ENCODE peak calls at places on chromosome 3, in four cellular contexts. C is GM12878, A is K562, L is HepG2. G is an unnamed sample.
A peak's percentile ranks its signal among the peaks of the same experiment; 100 is the strongest.

GRCh38 chr3:170614214-170614966 is 28.5 kb upstream of the SLC7A14 start:
- DNase-seq in C (no peak), A (no peak), L (no peak), G (no peak)

GRCh38 chr3:98445949-98446406 is 17.0 kb upstream of the OR5K1 start:
- DNase-seq in C (peak; percentile 48), A (no peak), L (no peak), G (no peak)

GRCh38 chr3:120682095-120682681 is at the start of gene HGD:
- DNase-seq in C (no peak), A (no peak), L (peak; percentile 97), G (no peak)

GRCh38 chr3:13349823-13350222 is 70.3 kb downstream of the NUP210 start:
- DNase-seq in C (no peak), A (no peak), L (no peak), G (no peak)

GRCh38 chr3:109899930-109900329 is 562.6 kb upstream of the DPPA4 start:
- DNase-seq in C (no peak), A (no peak), L (no peak), G (no peak)

GRCh38 chr3:119316313-119316670 is 22.1 kb downstream of the ARHGAP31 start:
- DNase-seq in C (no peak), A (no peak), L (no peak), G (no peak)

GRCh38 chr3:5022187-5022965 is 43.1 kb downstream of the BHLHE40 start:
- DNase-seq in C (no peak), A (no peak), L (peak; percentile 56), G (no peak)

GRCh38 chr3:87088984-87089841 is 98.3 kb upstream of the VGLL3 start:
- DNase-seq in C (no peak), A (no peak), L (no peak), G (no peak)

GRCh38 chr3:79018671-79019136 is 749.1 kb downstream of the ROBO1 start:
- DNase-seq in C (no peak), A (no peak), L (peak; percentile 16), G (no peak)

GRCh38 chr3:115903843-115904242 is 280.5 kb downstream of the GAP43 start:
- DNase-seq in C (no peak), A (no peak), L (no peak), G (no peak)

GRCh38 chr3:123287051-123287961 is 85.6 kb downstream of the SEC22A start:
- DNase-seq in C (no peak), A (no peak), L (no peak), G (no peak)

GRCh38 chr3:53921296-53921695 is 29.6 kb upstream of the SELENOK start:
- DNase-seq in C (no peak), A (no peak), L (peak; percentile 21), G (no peak)

GRCh38 chr3:30140356-30140755 is 466.0 kb upstream of the TGFBR2 start:
- DNase-seq in C (no peak), A (no peak), L (no peak), G (no peak)

GRCh38 chr3:30141178-30141581 is 465.2 kb upstream of the TGFBR2 start:
- DNase-seq in C (no peak), A (no peak), L (no peak), G (no peak)

GRCh38 chr3:30139283-30139682 is 467.1 kb upstream of the TGFBR2 start:
- DNase-seq in C (no peak), A (no peak), L (no peak), G (no peak)

GRCh38 chr3:30142946-30143345 is 463.5 kb upstream of the TGFBR2 start:
- DNase-seq in C (no peak), A (no peak), L (peak; percentile 19), G (no peak)

DNA sequence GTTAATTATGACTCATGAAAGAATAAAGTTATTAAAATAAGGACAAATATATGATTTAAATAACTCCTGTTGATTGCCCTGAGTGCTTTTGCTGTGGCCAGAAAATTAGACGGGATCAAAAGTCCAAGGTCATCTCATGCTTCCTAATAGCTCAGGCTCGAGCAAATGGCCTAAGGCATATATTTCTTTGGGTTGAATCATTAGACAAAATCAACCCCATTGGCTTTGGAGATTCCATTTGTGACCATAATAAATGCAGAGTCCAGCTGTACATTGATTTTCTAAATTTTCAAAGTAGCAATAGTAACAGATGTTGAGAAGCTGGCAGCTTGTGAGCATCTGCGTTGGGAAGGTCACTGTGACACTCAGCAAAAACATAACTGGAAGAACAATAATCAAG is 464.5 kb upstream of the TGFBR2 start:
- DNase-seq in C (no peak), A (no peak), L (peak; percentile 45), G (no peak)
- TF ChIP-seq FOXK2 in C (no peak), A (no peak), L (no peak), G (no peak)

GRCh38 chr3:141129049-141130038 is 78.2 kb downstream of the SPSB4 start:
- DNase-seq in C (no peak), A (no peak), L (no peak), G (no peak)
- TF ChIP-seq FOXK2 in C (no peak), A (no peak), L (no peak), G (no peak)

GRCh38 chr3:113717308-113717707 is 20.9 kb upstream of the USF3 start:
- DNase-seq in C (no peak), A (no peak), L (no peak), G (no peak)

GRCh38 chr3:113719294-113719693 is 22.9 kb upstream of the USF3 start:
- DNase-seq in C (no peak), A (no peak), L (no peak), G (no peak)

GRCh38 chr3:113717818-113718217 is 21.4 kb upstream of the USF3 start:
- DNase-seq in C (no peak), A (no peak), L (no peak), G (no peak)

GRCh38 chr3:113712129-113712528 is 15.7 kb upstream of the USF3 start:
- DNase-seq in C (no peak), A (no peak), L (no peak), G (no peak)

GRCh38 chr3:113714702-113715101 is 18.3 kb upstream of the USF3 start:
- DNase-seq in C (no peak), A (no peak), L (no peak), G (no peak)
- TF ChIP-seq FOXK2 in C (no peak), A (no peak), L (no peak), G (no peak)

DNA sequence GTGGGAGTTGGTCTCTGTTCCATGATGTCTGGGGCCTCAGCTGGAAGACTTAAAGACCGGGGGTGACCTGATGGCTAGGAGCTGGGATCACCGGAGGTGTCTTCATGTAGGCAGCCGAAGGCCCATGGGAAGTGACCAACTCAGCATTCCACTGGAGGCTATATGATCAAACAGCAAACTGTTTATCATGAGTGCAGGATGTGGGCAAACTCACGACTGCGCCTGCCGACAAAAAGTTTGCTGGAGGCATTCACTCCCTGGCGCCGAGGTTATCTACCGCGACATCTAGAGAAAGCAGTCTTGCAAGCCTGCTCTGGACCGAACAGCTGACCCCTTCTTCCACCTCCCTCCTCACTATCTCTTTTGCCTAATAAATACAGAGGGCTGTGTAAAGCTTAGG is 62.7 kb upstream of the NR2C2 start:
- DNase-seq in C (no peak), A (no peak), L (no peak), G (no peak)
- TF ChIP-seq FOXK2 in C (no peak), A (no peak), L (no peak), G (no peak)

DNA sequence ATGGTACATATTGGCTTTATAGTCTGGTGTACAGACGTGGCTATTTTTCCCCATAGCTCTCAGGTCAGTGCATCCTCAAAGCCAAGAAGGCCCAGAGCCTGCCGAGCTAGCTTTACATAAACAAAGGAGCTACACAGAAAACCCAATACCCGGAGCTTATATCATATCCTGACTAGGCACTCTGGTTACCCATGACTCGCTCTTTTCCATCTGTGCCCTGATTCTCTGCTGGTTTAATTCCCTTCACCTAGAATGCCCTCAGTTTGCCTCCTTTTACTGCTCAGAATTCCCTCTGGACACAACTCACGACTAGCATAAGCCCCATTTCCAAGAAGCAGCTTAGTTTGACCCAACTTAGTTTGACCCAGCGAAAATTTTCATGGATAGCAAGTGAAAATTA is 110.8 kb downstream of the TIGIT start:
- DNase-seq in C (no peak), A (no peak), L (no peak), G (no peak)
- TF ChIP-seq FOXK2 in C (no peak), A (no peak), L (no peak), G (no peak)

GRCh38 chr3:49266410-49267170 is 10.4 kb downstream of the C3orf62 start:
- DNase-seq in C (no peak), A (no peak), L (no peak), G (no peak)
- TF ChIP-seq FOXK2 in C (no peak), A (no peak), L (no peak), G (no peak)

GRCh38 chr3:45225465-45226205 is 452 bp downstream of the TMEM158 start:
- DNase-seq in C (no peak), A (peak; percentile 48), L (no peak), G (peak; percentile 48)
- TF ChIP-seq FOXK2 in C (no peak), A (no peak), L (no peak), G (no peak)

G was measured in HEK293T.